ENCODE peak calls at places on chromosomes 1 and 21, in four cellular contexts. One of them, this sample, is unnamed.

GRCh38 chr1:29390491-29391361 is 154.4 kb downstream of the PTPRU start:
- DNase-seq in SK-N-SH: no peak
- DNase-seq in OCI-LY7: no peak
- DNase-seq in PC-9: no peak
- DNase-seq in this sample: no peak

GRCh38 chr21:37220433-37220980 is 46.6 kb downstream of the VPS26C start:
- DNase-seq in SK-N-SH: peak; percentile 82
- DNase-seq in OCI-LY7: no peak
- DNase-seq in PC-9: no peak
- DNase-seq in this sample: no peak

GRCh38 chr1:58248067-58248466 is 298.5 kb downstream of the OMA1 start:
- DNase-seq in SK-N-SH: no peak
- DNase-seq in OCI-LY7: no peak
- DNase-seq in PC-9: no peak
- DNase-seq in this sample: no peak

GRCh38 chr1:229024528-229025119 is 246.3 kb upstream of the RAB4A start:
- DNase-seq in SK-N-SH: no peak
- DNase-seq in OCI-LY7: no peak
- DNase-seq in PC-9: no peak
- DNase-seq in this sample: no peak

GRCh38 chr1:201665036-201665435 is 126.1 kb downstream of the NAV1 start:
- DNase-seq in SK-N-SH: no peak
- DNase-seq in OCI-LY7: no peak
- DNase-seq in PC-9: no peak
- DNase-seq in this sample: no peak

GRCh38 chr1:48036693-48037386 is 39.7 kb upstream of the TRABD2B start:
- DNase-seq in SK-N-SH: no peak
- DNase-seq in OCI-LY7: no peak
- DNase-seq in PC-9: no peak
- DNase-seq in this sample: no peak

GRCh38 chr1:36400825-36401601 is 3.3 kb upstream of the LSM10 start:
- DNase-seq in SK-N-SH: no peak
- DNase-seq in OCI-LY7: no peak
- DNase-seq in PC-9: no peak
- DNase-seq in this sample: peak; percentile 93

GRCh38 chr1:67338642-67339041 is 31.0 kb downstream of the IL12RB2 start:
- DNase-seq in SK-N-SH: no peak
- DNase-seq in OCI-LY7: peak; percentile 7
- DNase-seq in PC-9: no peak
- DNase-seq in this sample: no peak

GRCh38 chr1:201790261-201790660 is 38.7 kb upstream of the IPO9 start:
- DNase-seq in SK-N-SH: no peak
- DNase-seq in OCI-LY7: no peak
- DNase-seq in PC-9: no peak
- DNase-seq in this sample: no peak

GRCh38 chr1:31421404-31422040 is 8.5 kb downstream of the SERINC2 start:
- DNase-seq in SK-N-SH: no peak
- DNase-seq in OCI-LY7: peak; percentile 64
- DNase-seq in PC-9: no peak
- DNase-seq in this sample: no peak

GRCh38 chr1:94549706-94550105 is 8.1 kb upstream of the F3 start:
- DNase-seq in SK-N-SH: no peak
- DNase-seq in OCI-LY7: no peak
- DNase-seq in PC-9: no peak
- DNase-seq in this sample: no peak

DNA sequence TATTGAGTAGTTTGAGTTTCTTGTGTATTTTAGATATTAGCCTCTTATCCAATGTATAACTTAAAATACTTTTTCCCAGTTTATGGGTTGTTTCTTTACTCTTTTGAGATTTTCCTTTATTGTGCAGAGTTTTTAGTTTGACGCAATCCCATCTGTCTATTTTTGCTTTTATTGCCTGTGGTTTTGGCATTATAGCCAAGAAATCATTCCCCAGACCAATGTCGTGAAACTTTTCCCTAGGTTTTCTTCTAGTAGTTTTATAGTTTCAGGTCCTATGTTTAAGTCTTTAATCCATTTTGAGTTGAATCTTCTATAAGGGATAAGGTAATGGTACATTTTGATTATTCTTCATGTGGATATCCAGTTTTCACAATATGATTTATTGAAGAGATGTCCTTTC is 87.6 kb downstream of the LEPR start:
- DNase-seq in SK-N-SH: no peak
- DNase-seq in OCI-LY7: no peak
- DNase-seq in PC-9: no peak
- DNase-seq in this sample: no peak
- H3K4me2 ChIP-seq in SK-N-SH: no peak overlapping the region
- H3K4me2 ChIP-seq in OCI-LY7: no peak overlapping the region
- H3K4me2 ChIP-seq in PC-9: no peak overlapping the region
- H3K4me2 ChIP-seq in this sample: no peak overlapping the region

GRCh38 chr1:119544165-119544762 is 37.3 kb downstream of the HSD3B1 start:
- DNase-seq in SK-N-SH: peak; percentile 1
- DNase-seq in OCI-LY7: peak; percentile 6
- DNase-seq in PC-9: peak; percentile 7
- DNase-seq in this sample: peak; percentile 74
- TF ChIP-seq CTCF in SK-N-SH: peak; percentile 41
- TF ChIP-seq CTCF in OCI-LY7: peak; percentile 70
- TF ChIP-seq CTCF in PC-9: peak; percentile 59
- TF ChIP-seq CTCF in this sample: peak; percentile 71

GRCh38 chr1:159919236-159919865 is 6.0 kb downstream of the TAGLN2 start:
- DNase-seq in SK-N-SH: no peak
- DNase-seq in OCI-LY7: no peak
- DNase-seq in PC-9: no peak
- DNase-seq in this sample: no peak
- H3K4me2 ChIP-seq in SK-N-SH: no peak overlapping the region
- H3K4me2 ChIP-seq in OCI-LY7: no peak overlapping the region
- H3K4me2 ChIP-seq in PC-9: peak overlapping the region; percentile 47
- H3K4me2 ChIP-seq in this sample: no peak overlapping the region

GRCh38 chr21:15978158-15978805 is 248.5 kb downstream of the USP25 start:
- DNase-seq in SK-N-SH: peak; percentile 22
- DNase-seq in OCI-LY7: no peak
- DNase-seq in PC-9: no peak
- DNase-seq in this sample: no peak

DNA sequence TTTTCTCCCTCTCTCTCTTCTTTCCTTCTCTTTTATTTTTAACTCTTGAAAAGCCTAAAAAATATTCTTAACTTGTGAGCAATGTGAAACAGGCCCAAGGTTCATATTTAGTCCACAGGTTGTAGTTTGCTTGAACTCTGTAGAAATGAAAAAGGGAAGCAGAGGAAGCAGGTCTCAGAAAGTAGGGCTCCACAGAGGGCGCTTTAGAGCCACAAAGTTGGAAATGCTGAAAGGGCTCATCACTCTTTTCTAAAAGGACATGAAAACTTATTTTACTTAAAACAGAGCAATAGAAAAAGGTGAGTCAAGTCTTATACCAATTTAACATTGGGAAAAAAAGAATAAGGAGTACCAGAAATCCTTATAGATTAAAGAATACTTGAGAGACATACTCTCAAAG is 247.0 kb downstream of the USP25 start:
- DNase-seq in SK-N-SH: no peak
- DNase-seq in OCI-LY7: peak; percentile 1
- DNase-seq in PC-9: no peak
- DNase-seq in this sample: no peak
- TF ChIP-seq CTCF in SK-N-SH: no peak
- TF ChIP-seq CTCF in OCI-LY7: peak; percentile 68
- TF ChIP-seq CTCF in PC-9: peak; percentile 30
- TF ChIP-seq CTCF in this sample: no peak

DNA sequence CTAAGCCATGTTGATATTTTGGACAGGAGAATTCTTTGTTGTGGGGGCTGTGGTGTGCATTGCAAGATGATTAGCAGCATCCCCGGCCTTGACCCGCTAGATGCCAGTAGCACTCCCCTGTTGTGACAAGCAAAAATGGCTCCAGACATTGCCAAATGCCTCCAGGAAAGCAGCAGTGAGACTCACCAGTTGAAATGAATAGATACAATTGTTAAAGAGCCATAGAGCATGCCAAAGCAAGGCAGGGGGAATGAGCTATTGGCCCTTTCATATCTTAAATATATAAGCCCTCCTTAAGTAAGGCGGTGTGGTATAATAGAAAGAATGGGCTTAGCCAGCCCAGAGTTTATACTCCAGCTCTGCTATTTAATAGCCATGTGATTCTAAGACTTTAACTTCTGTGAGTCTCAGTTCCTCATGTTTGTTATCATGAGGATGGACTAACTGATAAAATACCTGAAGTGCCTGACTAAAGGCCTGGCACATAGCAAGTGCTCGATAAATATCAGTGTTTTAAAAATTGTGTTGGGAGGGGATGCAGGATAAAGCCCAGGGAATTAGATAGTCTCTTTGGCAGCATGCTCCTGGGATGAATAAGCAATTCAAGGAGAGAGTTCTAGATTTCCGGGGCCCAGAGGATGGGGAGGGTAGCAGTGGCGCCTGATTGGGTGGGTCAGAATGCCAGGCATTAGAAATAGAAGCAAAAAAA is 21.1 kb upstream of the RGS4 start:
- DNase-seq in SK-N-SH: no peak
- DNase-seq in OCI-LY7: no peak
- DNase-seq in PC-9: no peak
- DNase-seq in this sample: no peak
- H3K4me2 ChIP-seq in SK-N-SH: no peak overlapping the region
- H3K4me2 ChIP-seq in OCI-LY7: no peak overlapping the region
- H3K4me2 ChIP-seq in PC-9: no peak overlapping the region
- H3K4me2 ChIP-seq in this sample: no peak overlapping the region

GRCh38 chr1:199218533-199218932 is 579.7 kb downstream of the PTPRC start:
- DNase-seq in SK-N-SH: no peak
- DNase-seq in OCI-LY7: no peak
- DNase-seq in PC-9: no peak
- DNase-seq in this sample: no peak

GRCh38 chr1:199221371-199222150 is 582.7 kb downstream of the PTPRC start:
- DNase-seq in SK-N-SH: no peak
- DNase-seq in OCI-LY7: peak; percentile 29
- DNase-seq in PC-9: no peak
- DNase-seq in this sample: no peak

GRCh38 chr1:199220046-199220445 is 581.2 kb downstream of the PTPRC start:
- DNase-seq in SK-N-SH: no peak
- DNase-seq in OCI-LY7: no peak
- DNase-seq in PC-9: no peak
- DNase-seq in this sample: no peak

GRCh38 chr1:199223936-199224335 is 585.1 kb downstream of the PTPRC start:
- DNase-seq in SK-N-SH: no peak
- DNase-seq in OCI-LY7: no peak
- DNase-seq in PC-9: no peak
- DNase-seq in this sample: no peak

DNA sequence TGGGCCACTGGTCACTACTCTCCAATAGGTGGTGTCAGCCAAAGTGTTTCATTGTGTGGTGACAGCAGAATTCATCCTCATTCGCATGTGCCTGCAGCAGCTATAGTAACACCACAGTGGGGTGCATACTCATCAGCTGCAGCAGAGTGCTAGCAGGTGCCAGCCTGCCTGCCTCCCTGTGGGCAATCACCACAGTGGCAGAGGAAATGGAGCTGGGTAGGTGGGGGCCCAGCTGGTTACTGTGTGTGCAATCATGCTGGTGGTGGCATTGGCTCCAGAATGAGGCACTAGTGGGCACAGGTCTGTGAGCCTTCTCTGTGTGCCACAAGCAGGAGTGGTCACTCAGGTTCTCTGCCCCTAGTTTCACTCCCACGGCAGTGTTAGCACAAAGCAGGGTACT is 579.2 kb downstream of the PTPRC start:
- DNase-seq in SK-N-SH: no peak
- DNase-seq in OCI-LY7: no peak
- DNase-seq in PC-9: no peak
- DNase-seq in this sample: no peak
- TF ChIP-seq CTCF in SK-N-SH: no peak
- TF ChIP-seq CTCF in OCI-LY7: no peak
- TF ChIP-seq CTCF in PC-9: no peak
- TF ChIP-seq CTCF in this sample: no peak

GRCh38 chr1:89361681-89362080 is 2.2 kb upstream of the GBP6 start:
- DNase-seq in SK-N-SH: no peak
- DNase-seq in OCI-LY7: no peak
- DNase-seq in PC-9: no peak
- DNase-seq in this sample: no peak

GRCh38 chr1:89365206-89365605 is 1.3 kb downstream of the GBP6 start:
- DNase-seq in SK-N-SH: peak; percentile 14
- DNase-seq in OCI-LY7: no peak
- DNase-seq in PC-9: no peak
- DNase-seq in this sample: no peak

GRCh38 chr1:89363196-89363595 is 663 bp upstream of the GBP6 start:
- DNase-seq in SK-N-SH: no peak
- DNase-seq in OCI-LY7: no peak
- DNase-seq in PC-9: no peak
- DNase-seq in this sample: no peak

GRCh38 chr1:89360716-89361115 is 3.1 kb upstream of the GBP6 start:
- DNase-seq in SK-N-SH: no peak
- DNase-seq in OCI-LY7: no peak
- DNase-seq in PC-9: no peak
- DNase-seq in this sample: no peak

DNA sequence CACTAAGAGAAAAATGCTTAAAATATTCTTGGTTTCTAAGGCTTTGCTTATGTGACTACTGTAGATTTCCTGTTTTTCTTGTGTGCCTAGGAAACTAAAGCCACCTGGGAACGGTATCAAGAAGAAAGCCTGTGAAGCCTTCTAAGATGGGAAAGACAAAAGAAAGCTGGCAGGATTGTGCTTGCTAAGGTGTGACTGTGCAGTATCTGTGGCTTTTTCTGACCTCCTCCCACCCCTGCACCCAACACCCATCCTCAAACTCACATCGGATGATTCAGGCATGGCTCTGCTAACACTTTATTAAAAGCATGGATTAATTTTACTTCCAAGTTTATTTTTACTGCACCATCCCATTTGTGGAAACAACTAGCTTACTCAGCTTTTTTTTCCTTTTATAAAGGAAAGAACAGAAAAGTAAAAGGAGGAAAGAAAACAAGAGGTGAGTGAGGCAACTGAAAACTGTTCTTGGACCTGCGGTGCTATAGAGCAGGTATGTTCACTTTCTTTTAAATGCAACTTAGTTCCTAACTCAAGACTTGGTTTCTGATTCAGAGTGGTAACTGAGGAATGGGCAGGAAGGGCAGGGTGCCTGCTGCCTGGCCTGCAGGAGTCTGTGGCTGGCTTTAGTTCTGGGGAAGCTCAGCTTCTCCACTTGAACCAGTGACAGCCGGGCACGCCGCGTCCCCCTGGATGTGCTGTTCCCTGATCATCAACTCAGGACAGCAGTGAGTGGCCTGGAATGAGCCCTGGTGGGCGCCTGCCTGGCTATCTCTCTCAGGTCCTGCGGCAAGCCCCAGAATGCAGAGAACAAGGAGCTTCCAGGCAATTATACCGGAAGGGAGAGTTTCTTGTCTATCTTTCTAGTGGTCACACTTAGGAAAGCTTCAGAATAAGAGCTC is at the start of gene GBP6:
- DNase-seq in SK-N-SH: peak; percentile 15
- DNase-seq in OCI-LY7: no peak
- DNase-seq in PC-9: peak; percentile 31
- DNase-seq in this sample: peak; percentile 48
- H3K4me2 ChIP-seq in SK-N-SH: no peak within 1 kb of the TSS
- H3K4me2 ChIP-seq in OCI-LY7: no peak within 1 kb of the TSS
- H3K4me2 ChIP-seq in PC-9: no peak within 1 kb of the TSS
- H3K4me2 ChIP-seq in this sample: no peak within 1 kb of the TSS

DNA sequence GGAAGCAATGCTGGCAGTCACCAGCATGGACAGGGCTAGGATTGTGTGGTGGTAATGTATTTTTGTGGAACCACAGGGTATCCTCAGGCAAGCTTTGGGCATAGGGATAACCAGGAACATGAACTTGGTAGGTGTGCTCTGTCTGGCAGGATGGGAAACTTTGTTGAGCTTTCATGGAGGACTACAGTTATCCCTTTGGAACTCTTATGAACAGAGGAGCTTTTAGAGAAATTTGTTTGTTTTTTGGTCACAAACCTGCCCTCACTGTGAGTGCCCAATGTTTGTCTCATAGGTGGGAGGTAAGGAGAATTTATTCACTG is 54.4 kb downstream of the MACF1 start:
- DNase-seq in SK-N-SH: no peak
- DNase-seq in OCI-LY7: no peak
- DNase-seq in PC-9: no peak
- DNase-seq in this sample: no peak
- TF ChIP-seq CTCF in SK-N-SH: no peak
- TF ChIP-seq CTCF in OCI-LY7: peak; percentile 51
- TF ChIP-seq CTCF in PC-9: peak; percentile 27
- TF ChIP-seq CTCF in this sample: no peak